ENCODE peak calls at places on chromosomes 11 and 22, in four cellular contexts. T is fibroblast of mammary gland; P is stimulated activated CD4-positive, alpha-beta T cell treated with anti-CD3 and anti-CD28 coated beads, TNF-alpha, amount 100 ng/mL, for 4 hours; Q is activated CD4-positive, alpha-beta T cell treated with anti-CD3 and anti-CD28 coated beads, Interleukin-2, amount 10 ng/mL, durations not matched to agents 7 days and 5 days. S is an unnamed sample.

GRCh38 chr11:126123686-126124085 is 61.0 kb upstream of the CDON start:
- DNase-seq in Q (no peak), P (no peak), T (peak), S (no peak)

GRCh38 chr22:33321466-33321865 is 263.3 kb upstream of the SYN3 start:
- DNase-seq in P (no peak), T (no peak), Q (no peak), S (no peak)

GRCh38 chr11:102306048-102306575 is 11.2 kb upstream of the BIRC3 start:
- DNase-seq in P (no peak), T (no peak), Q (no peak), S (no peak)

GRCh38 chr11:70608568-70609314 is 210.4 kb downstream of the CTTN start:
- DNase-seq in Q (no peak), P (no peak), T (peak), S (no peak)

GRCh38 chr11:74278721-74279148 is 32.7 kb downstream of the P4HA3 start:
- DNase-seq in Q (no peak), P (no peak), T (peak), S (no peak)

GRCh38 chr11:66683877-66684276 is 6.2 kb upstream of the RBM4B start:
- DNase-seq in T (no peak), P (no peak), Q (no peak), S (no peak)

GRCh38 chr11:128695539-128696221 is 1.8 kb downstream of the FLI1 start:
- DNase-seq in P (no peak), Q (peak), T (no peak), S (no peak)

GRCh38 chr22:23237201-23237798 is 57.0 kb downstream of the BCR start:
- DNase-seq in P (no peak), Q (no peak), T (peak), S (no peak)

GRCh38 chr11:33207408-33207985 is 46.2 kb upstream of the CSTF3 start:
- DNase-seq in T (peak), Q (no peak), P (no peak), S (no peak)

GRCh38 chr22:46073683-46074504 is 76.4 kb upstream of the PPARA start:
- DNase-seq in Q (no peak), P (no peak), T (peak), S (no peak)

GRCh38 chr11:68116126-68116525 is 5.1 kb downstream of the CHKA start:
- DNase-seq in T (no peak), Q (no peak), P (no peak), S (no peak)

GRCh38 chr11:8156877-8157276 is 11.9 kb downstream of the RIC3 start:
- DNase-seq in T (no peak), Q (no peak), P (no peak), S (no peak)

GRCh38 chr11:92198276-92198675 is 26.3 kb upstream of the FAT3 start:
- DNase-seq in T (no peak), Q (no peak), P (no peak), S (no peak)

GRCh38 chr11:43632171-43632570 is 48.4 kb upstream of the HSD17B12 start:
- DNase-seq in P (no peak), Q (no peak), T (peak), S (no peak)

GRCh38 chr11:77071671-77072605 is 5.2 kb downstream of the CAPN5 start:
- DNase-seq in Q (no peak), T (peak), P (no peak), S (no peak)

GRCh38 chr11:75422248-75423231 is 10.5 kb downstream of the KLHL35 start:
- DNase-seq in Q (no peak), P (no peak), T (no peak), S (no peak)

GRCh38 chr11:109853156-109853776 is 239.9 kb upstream of the ZC3H12C start:
- DNase-seq in T (peak), Q (peak), P (no peak), S (no peak)

GRCh38 chr11:45879803-45880685 is 5.4 kb upstream of the MAPK8IP1 start:
- DNase-seq in T (peak), P (no peak), Q (no peak), S (no peak)

GRCh38 chr22:37077802-37078448 is 26.4 kb downstream of the KCTD17 start:
- DNase-seq in Q (peak), P (peak), T (peak), S (peak)